ENCODE peak calls at places on chromosomes 7 and 10, in five cellular contexts. X, T, M, R and C are unnamed samples.

GRCh38 chr10:49118450-49118849 is 3.1 kb upstream of the VSTM4 start:
- DNase-seq in X (no peak), R (no peak), M (no peak), T (no peak), C (no peak)

GRCh38 chr7:134919240-134919641 is 67.1 kb upstream of the AGBL3 start:
- DNase-seq in T (no peak), X (no peak), R (no peak), M (no peak), C (no peak)

GRCh38 chr7:45421096-45421495 is 153.1 kb upstream of the ADCY1 start:
- DNase-seq in R (no peak), T (no peak), M (no peak), X (no peak), C (no peak)

GRCh38 chr7:21140622-21141021 is 287.3 kb upstream of the SP4 start:
- DNase-seq in M (no peak), T (no peak), X (no peak), R (no peak), C (no peak)

GRCh38 chr10:80108576-80109239 is 23.8 kb upstream of the PLAC9 start:
- DNase-seq in M (no peak), T (peak; percentile 58), X (no peak), R (no peak), C (no peak)

GRCh38 chr7:126228356-126229061 is 1024.2 kb downstream of the GRM8 start:
- DNase-seq in T (no peak), R (no peak), X (no peak), M (no peak), C (no peak)

GRCh38 chr10:10901906-10902305 is 115.8 kb upstream of the CELF2 start:
- DNase-seq in T (no peak), M (no peak), R (no peak), X (no peak), C (no peak)

GRCh38 chr10:91597397-91597881 is 35.4 kb downstream of the PPP1R3C start:
- DNase-seq in X (no peak), T (no peak), R (no peak), M (no peak), C (no peak)

GRCh38 chr10:87750001-87750651 is 67.9 kb downstream of the ATAD1 start:
- DNase-seq in M (no peak), T (peak; percentile 68), R (no peak), X (no peak), C (no peak)

GRCh38 chr10:3526721-3527120 is 258.3 kb downstream of the KLF6 start:
- DNase-seq in T (no peak), X (no peak), R (no peak), M (no peak), C (no peak)

GRCh38 chr10:33151344-33151864 is 183.1 kb downstream of the NRP1 start:
- DNase-seq in R (peak; percentile 86), T (no peak), X (no peak), M (no peak), C (no peak)

GRCh38 chr10:87790185-87790584 is 27.8 kb downstream of the ATAD1 start:
- DNase-seq in T (no peak), M (no peak), R (no peak), X (no peak), C (no peak)

GRCh38 chr10:133385214-133385613 is 6.2 kb downstream of the PAOX start:
- DNase-seq in X (no peak), M (no peak), R (no peak), T (no peak), C (no peak)

GRCh38 chr10:7563368-7563767 is 103.4 kb downstream of the ITIH5 start:
- DNase-seq in R (no peak), T (no peak), X (no peak), M (no peak), C (no peak)

GRCh38 chr7:87886875-87887274 is 10.6 kb downstream of the DBF4 start:
- DNase-seq in R (peak; percentile 42), X (no peak), M (no peak), T (no peak), C (no peak)

GRCh38 chr7:4712371-4713182 is 30.5 kb downstream of the FOXK1 start:
- DNase-seq in T (peak; percentile 56), M (no peak), X (no peak), R (no peak), C (no peak)

GRCh38 chr10:71838264-71839211 is 12.5 kb downstream of the PSAP start:
- DNase-seq in M (no peak), R (no peak), X (peak; percentile 64), T (no peak), C (no peak)

GRCh38 chr10:71604324-71605018 is 115.1 kb downstream of the C10orf105 start:
- DNase-seq in R (no peak), X (no peak), T (no peak), M (no peak), C (no peak)

GRCh38 chr7:148275359-148275890 is 315.1 kb upstream of the C7orf33 start:
- DNase-seq in M (no peak), X (no peak), R (no peak), T (no peak), C (no peak)

GRCh38 chr7:121344497-121344896 is 15.7 kb downstream of the WNT16 start:
- DNase-seq in T (no peak), X (no peak), R (no peak), M (no peak), C (no peak)

GRCh38 chr10:28935061-28935460 is 257.7 kb downstream of the BAMBI start:
- DNase-seq in R (no peak), X (no peak), T (no peak), M (no peak), C (no peak)

GRCh38 chr10:20598590-20598989 is 298.5 kb downstream of the NEBL start:
- DNase-seq in M (no peak), T (no peak), R (no peak), X (peak; percentile 80), C (no peak)

GRCh38 chr7:90726623-90727022 is 130.5 kb downstream of the CDK14 start:
- DNase-seq in X (no peak), R (no peak), M (no peak), T (no peak), C (no peak)

GRCh38 chr7:6258440-6259182 is 13.8 kb downstream of the CYTH3 start:
- DNase-seq in M (no peak), R (peak; percentile 35), T (peak; percentile 87), X (no peak), C (no peak)

GRCh38 chr10:44069573-44069972 is 315.3 kb downstream of the CXCL12 start:
- DNase-seq in T (no peak), X (no peak), M (no peak), R (no peak), C (no peak)

GRCh38 chr10:88471909-88472308 is 111.2 kb downstream of the RNLS start:
- DNase-seq in T (no peak), R (no peak), M (no peak), X (no peak), C (no peak)

GRCh38 chr7:139059905-139060304 is 24.1 kb upstream of the ZC3HAV1L start:
- DNase-seq in M (no peak), X (no peak), R (no peak), T (no peak), C (no peak)

GRCh38 chr10:83863283-83863966 is 275.9 kb upstream of the GHITM start:
- DNase-seq in T (no peak), M (no peak), R (no peak), X (no peak), C (no peak)

GRCh38 chr7:128352138-128352537 is 8.4 kb upstream of the RBM28 start:
- DNase-seq in T (no peak), R (no peak), X (peak; percentile 82), M (peak; percentile 85), C (peak; percentile 55)

GRCh38 chr10:110641256-110641655 is 2.9 kb upstream of the RBM20 start:
- DNase-seq in X (peak; percentile 59), T (no peak), M (no peak), R (peak; percentile 58), C (no peak)

GRCh38 chr7:16589895-16590294 is 55.7 kb downstream of the ANKMY2 start:
- DNase-seq in T (no peak), R (no peak), M (no peak), X (no peak), C (no peak)

GRCh38 chr10:123254287-123254858 is 100.2 kb downstream of the BUB3 start:
- DNase-seq in T (no peak), M (no peak), R (no peak), X (no peak), C (no peak)

GRCh38 chr7:40211291-40212003 is 76.6 kb downstream of the SUGCT start:
- DNase-seq in X (no peak), T (no peak), M (no peak), R (no peak), C (no peak)

GRCh38 chr7:136134503-136134902 is 157.3 kb upstream of the MTPN start:
- DNase-seq in R (no peak), M (no peak), X (no peak), T (no peak), C (no peak)

GRCh38 chr7:43905954-43906326 is 456 bp downstream of the URGCP start:
- DNase-seq in R (no peak), X (peak; percentile 54), T (no peak), M (peak; percentile 63), C (peak; percentile 19)

DNA sequence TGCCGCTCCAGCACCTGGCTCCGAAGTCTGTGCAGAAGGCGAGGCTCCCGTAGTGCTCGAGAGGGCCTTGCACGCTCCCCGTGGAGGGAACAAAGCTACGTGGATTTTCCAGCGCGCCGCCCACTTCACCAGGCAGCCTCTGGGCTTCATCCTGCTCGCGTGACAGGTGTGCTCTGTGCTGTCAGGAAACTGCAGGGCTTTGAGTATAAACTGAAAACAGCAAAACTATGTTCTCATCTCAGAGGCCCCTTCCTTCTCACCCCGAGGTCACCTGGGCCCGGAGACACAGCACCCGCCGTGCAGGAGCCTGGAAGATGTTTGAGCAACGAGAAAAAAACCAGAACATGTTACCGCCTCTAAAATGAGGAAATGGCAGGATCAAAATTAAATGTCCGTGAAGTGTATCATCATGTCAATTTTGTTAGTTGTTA is 17.6 kb upstream of the GPR146 start:
- DNase-seq in R (peak; percentile 71), X (peak; percentile 39), T (no peak), M (no peak), C (no peak)
- TF ChIP-seq CTCF in R (no peak), X (no peak), T (no peak), M (no peak), C (no peak)

GRCh38 chr10:121734517-121735137 is 136.4 kb upstream of the FGFR2 start:
- DNase-seq in T (no peak), M (no peak), X (no peak), R (peak; percentile 36), C (no peak)
- TF ChIP-seq CTCF in T (peak; percentile 69), M (peak; percentile 61), X (peak; percentile 69), R (peak; percentile 83), C (peak; percentile 29)

GRCh38 chr7:28299556-28299955 is 112.8 kb upstream of the CREB5 start:
- DNase-seq in M (no peak), R (no peak), X (no peak), T (no peak), C (no peak)

GRCh38 chr7:28297821-28298439 is 114.4 kb upstream of the CREB5 start:
- DNase-seq in T (no peak), M (no peak), R (peak; percentile 76), X (no peak), C (no peak)

GRCh38 chr7:28296571-28297483 is 115.5 kb upstream of the CREB5 start:
- DNase-seq in R (peak; percentile 31), T (no peak), X (no peak), M (no peak), C (no peak)

GRCh38 chr7:28300488-28300887 is 111.8 kb upstream of the CREB5 start:
- DNase-seq in X (no peak), R (no peak), T (no peak), M (no peak), C (no peak)

GRCh38 chr7:28298870-28299484 is 113.3 kb upstream of the CREB5 start:
- DNase-seq in M (no peak), X (no peak), R (peak; percentile 3), T (peak; percentile 44), C (no peak)
- TF ChIP-seq CTCF in M (no peak), X (peak; percentile 41), R (peak; percentile 55), T (peak; percentile 65), C (peak; percentile 34)

GRCh38 chr7:142481548-142481947 is 223.7 kb upstream of the PRSS58 start:
- DNase-seq in T (no peak), M (no peak), X (no peak), R (no peak), C (no peak)
- TF ChIP-seq CTCF in T (peak; percentile 36), M (no peak), X (peak; percentile 39), R (peak; percentile 38), C (no peak)